ENCODE peak calls at places on chromosomes 6 and 20, in six cellular contexts. A is WTC11, K is neural crest cell, O is cardiac muscle cell, Z is AG10803, T is GM23338. P is an unnamed sample.

GRCh38 chr6:79713701-79714322 is 82.7 kb downstream of the SH3BGRL2 start:
- DNase-seq in A (peak), K (peak), O (peak), Z (peak), T (peak), P (peak)

GRCh38 chr20:56630086-56630493 is 984 bp downstream of the TFAP2C start:
- DNase-seq in A (peak), K (peak), O (peak), Z (peak), T (peak), P (no peak)

GRCh38 chr6:8387942-8388437 is 47.4 kb downstream of the SLC35B3 start:
- DNase-seq in A (no peak), K (no peak), O (no peak), Z (no peak), T (peak), P (no peak)

GRCh38 chr20:10745790-10746189 is 72.0 kb upstream of the JAG1 start:
- DNase-seq in A (no peak), K (no peak), O (no peak), Z (no peak), T (no peak), P (no peak)

GRCh38 chr6:11364971-11365397 is 132.5 kb upstream of the NEDD9 start:
- DNase-seq in A (no peak), K (no peak), O (no peak), Z (no peak), T (no peak), P (no peak)

GRCh38 chr20:47027042-47027441 is 132.4 kb downstream of the EYA2 start:
- DNase-seq in A (no peak), K (no peak), O (no peak), Z (peak), T (no peak), P (no peak)

GRCh38 chr6:111997078-111997862 is 56.6 kb upstream of the CCN6 start:
- DNase-seq in A (peak), K (peak), O (peak), Z (peak), T (peak), P (no peak)

GRCh38 chr6:163301721-163302635 is 112.5 kb upstream of the QKI start:
- DNase-seq in A (no peak), K (no peak), O (peak), Z (no peak), T (no peak), P (no peak)

GRCh38 chr20:63119451-63120285 is 96.3 kb downstream of the YTHDF1 start:
- DNase-seq in A (no peak), K (no peak), O (no peak), Z (no peak), T (no peak), P (no peak)

DNA sequence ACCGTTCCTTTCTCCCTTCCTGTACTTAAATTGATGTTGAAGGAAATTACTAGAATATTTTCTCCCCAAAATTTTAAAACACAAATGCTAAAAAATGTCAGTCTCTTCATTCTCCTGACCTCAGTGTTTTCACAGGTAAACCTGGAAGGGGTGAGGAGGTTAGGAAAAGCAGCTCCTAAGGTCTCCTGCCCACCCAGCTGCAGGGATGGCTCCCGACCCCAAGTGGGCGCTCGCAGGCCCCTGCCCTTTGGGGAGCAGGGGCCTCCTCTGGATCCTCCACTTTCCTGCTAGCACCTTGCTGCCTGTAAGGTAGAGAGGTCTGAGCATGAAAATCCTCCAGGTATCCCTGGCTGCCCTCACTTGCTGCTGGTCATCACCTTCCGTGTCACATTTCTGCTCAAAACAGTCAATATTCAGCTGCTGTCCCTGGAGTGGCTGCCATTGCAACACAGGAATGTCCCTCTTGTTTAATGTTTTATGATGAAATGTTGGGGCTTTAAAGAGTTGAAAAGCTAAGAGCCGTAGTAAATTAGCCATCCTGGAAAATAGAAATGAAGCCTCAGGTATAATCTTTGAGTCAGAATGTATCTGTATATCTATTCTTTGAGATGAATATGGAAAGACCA is 10.9 kb upstream of the HSP90AB1 start:
- DNase-seq in A (no peak), K (no peak), O (no peak), Z (no peak), T (peak), P (no peak)
- TF ChIP-seq CTCF in A (peak), K (no peak), O (no peak), Z (no peak), T (peak), P (no peak)

DNA sequence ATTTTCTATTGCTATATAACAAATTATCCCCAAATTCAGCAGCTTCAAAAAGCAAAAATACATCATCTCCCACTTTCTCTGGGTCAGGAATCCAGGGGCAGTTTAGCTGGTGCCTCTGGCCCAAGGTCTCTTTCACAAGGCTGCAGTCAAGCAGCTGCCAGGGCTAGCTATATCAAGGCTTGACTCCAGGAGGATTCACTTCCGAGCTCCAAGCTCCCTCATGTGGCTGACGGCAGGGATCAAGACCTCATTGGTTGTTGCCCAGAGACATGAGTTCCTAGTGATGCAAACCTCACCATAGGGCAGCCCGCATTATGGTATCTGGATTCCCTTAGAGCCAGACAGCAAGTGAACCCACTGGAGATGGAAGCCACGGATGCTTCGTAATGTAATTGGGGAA is 1.3 kb upstream of the VNN1 start:
- DNase-seq in A (peak), K (peak), O (peak), Z (peak), T (peak), P (no peak)
- TF ChIP-seq CTCF in A (no peak), K (peak), O (peak), Z (peak), T (peak), P (no peak)

DNA sequence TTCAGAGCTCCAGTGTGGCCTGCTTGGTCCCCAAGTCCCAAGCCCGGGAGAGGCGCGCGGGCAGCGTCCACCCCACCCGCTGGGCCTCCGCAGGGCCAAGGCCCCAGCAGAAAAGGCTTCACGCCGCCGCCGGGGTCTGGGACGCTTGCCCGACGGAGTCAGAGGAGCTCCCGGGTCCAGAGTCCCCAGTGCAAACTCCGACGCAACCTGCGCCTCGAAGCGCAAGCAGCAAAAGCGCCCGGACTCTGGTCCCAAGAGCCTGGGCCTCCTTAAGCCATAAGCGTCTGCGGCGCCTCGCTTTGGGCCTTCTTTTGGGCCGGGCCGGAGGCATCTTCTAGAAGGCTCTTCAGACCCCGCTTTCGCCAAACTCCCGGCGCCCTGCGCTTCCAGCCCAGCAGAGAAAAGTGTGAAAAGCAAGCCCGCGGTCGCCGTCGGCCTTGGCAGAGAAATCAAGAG is 1.4 kb downstream of the TBX18 start:
- DNase-seq in A (peak), K (no peak), O (no peak), Z (peak), T (peak), P (no peak)
- TF ChIP-seq CTCF in A (no peak), K (peak), O (no peak), Z (no peak), T (no peak), P (no peak)

DNA sequence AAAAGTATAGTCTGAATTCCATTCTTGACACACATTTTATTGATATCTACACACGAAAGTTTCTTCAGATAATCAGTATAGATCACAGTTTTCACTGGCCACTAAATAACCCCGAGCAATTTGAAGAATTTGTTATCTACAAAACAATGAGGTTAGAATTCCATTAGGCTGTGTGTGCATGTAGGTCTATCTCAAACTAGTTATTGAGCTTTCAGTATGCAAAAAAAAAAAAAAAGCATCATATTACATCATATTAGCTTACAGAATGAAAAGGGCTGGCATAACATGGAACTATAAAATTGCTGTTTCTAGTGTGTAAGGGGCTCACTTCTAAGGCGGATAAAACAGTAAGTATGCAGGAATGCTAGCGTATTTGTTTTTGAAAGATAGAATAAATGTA is 59.5 kb upstream of the ADGRG6 start:
- DNase-seq in A (no peak), K (no peak), O (no peak), Z (peak), T (peak), P (no peak)
- TF ChIP-seq CTCF in A (no peak), K (no peak), O (no peak), Z (no peak), T (no peak), P (no peak)

GRCh38 chr20:58868795-58869194 is 16.3 kb downstream of the GNAS start:
- DNase-seq in A (no peak), K (peak), O (no peak), Z (no peak), T (peak), P (no peak)
- TF ChIP-seq CTCF in A (no peak), K (peak), O (peak), Z (peak), T (peak), P (no peak)

GRCh38 chr6:51350308-51350904 is 531.7 kb downstream of the TFAP2B start:
- DNase-seq in A (no peak), K (no peak), O (peak), Z (peak), T (peak), P (no peak)
- TF ChIP-seq CTCF in A (peak), K (peak), O (no peak), Z (peak), T (peak), P (no peak)

GRCh38 chr20:575230-575629 is 31.6 kb upstream of the CSNK2A1 start:
- DNase-seq in A (no peak), K (no peak), O (no peak), Z (no peak), T (peak), P (no peak)

GRCh38 chr20:576156-576555 is 32.6 kb upstream of the CSNK2A1 start:
- DNase-seq in A (no peak), K (no peak), O (no peak), Z (no peak), T (no peak), P (no peak)

GRCh38 chr20:574297-574942 is 30.8 kb upstream of the CSNK2A1 start:
- DNase-seq in A (peak), K (no peak), O (no peak), Z (no peak), T (peak), P (no peak)

GRCh38 chr20:573414-574296 is 30.1 kb upstream of the CSNK2A1 start:
- DNase-seq in A (no peak), K (no peak), O (no peak), Z (no peak), T (no peak), P (no peak)

GRCh38 chr20:577167-577791 is 32.8 kb downstream of the TCF15 start:
- DNase-seq in A (no peak), K (no peak), O (no peak), Z (peak), T (peak), P (no peak)
- TF ChIP-seq CTCF in A (peak), K (peak), O (peak), Z (peak), T (peak), P (no peak)

GRCh38 chr6:17281100-17281496 is at the start of gene RBM24:
- DNase-seq in A (peak), K (peak), O (peak), Z (peak), T (peak), P (peak)
- TF ChIP-seq CTCF in A (no peak), K (peak), O (peak), Z (peak), T (peak), P (no peak)

GRCh38 chr6:19869464-19869863 is 32.3 kb downstream of the ID4 start:
- DNase-seq in A (no peak), K (no peak), O (no peak), Z (no peak), T (peak), P (no peak)
- TF ChIP-seq CTCF in A (no peak), K (no peak), O (no peak), Z (no peak), T (peak), P (no peak)

GRCh38 chr6:99741092-99741491 is 134.5 kb downstream of the PRDM13 start:
- DNase-seq in A (no peak), K (no peak), O (no peak), Z (no peak), T (no peak), P (no peak)

GRCh38 chr6:99739526-99739925 is 132.9 kb downstream of the PRDM13 start:
- DNase-seq in A (no peak), K (no peak), O (no peak), Z (no peak), T (no peak), P (no peak)

GRCh38 chr6:99736302-99736701 is 129.7 kb downstream of the PRDM13 start:
- DNase-seq in A (peak), K (no peak), O (no peak), Z (no peak), T (peak), P (no peak)
- TF ChIP-seq CTCF in A (no peak), K (no peak), O (no peak), Z (no peak), T (no peak), P (no peak)